ENCODE peak calls at places on chromosomes 7 and 10, in six cellular contexts. W, U, F, T, P and I are unnamed samples.

GRCh38 chr7:132767378-132767777 is 191.1 kb upstream of the PLXNA4 start:
- DNase-seq in W (no peak), U (no peak), F (no peak), T (no peak), P (no peak), I (no peak)

GRCh38 chr10:110076559-110077318 is 69.0 kb downstream of the ADD3 start:
- DNase-seq in W (no peak), U (peak), F (no peak), T (peak), P (peak), I (peak)

GRCh38 chr10:80870282-80870681 is 332.6 kb downstream of the SH2D4B start:
- DNase-seq in W (no peak), U (no peak), F (no peak), T (no peak), P (no peak), I (no peak)

GRCh38 chr7:763762-764161 is 36.7 kb upstream of the PRKAR1B start:
- DNase-seq in W (no peak), U (no peak), F (no peak), T (no peak), P (no peak), I (no peak)

GRCh38 chr7:42023216-42023724 is 213.7 kb downstream of the GLI3 start:
- DNase-seq in W (no peak), U (no peak), F (no peak), T (peak), P (no peak), I (no peak)

GRCh38 chr10:55630491-55631056 is 730.5 kb downstream of the ZWINT start:
- DNase-seq in W (peak), U (no peak), F (no peak), T (no peak), P (no peak), I (peak)

GRCh38 chr10:104274762-104275721 is 6.1 kb downstream of the GSTO2 start:
- DNase-seq in W (peak), U (no peak), F (no peak), T (peak), P (no peak), I (peak)

GRCh38 chr7:70016044-70016770 is 417.9 kb downstream of the AUTS2 start:
- DNase-seq in W (no peak), U (no peak), F (no peak), T (peak), P (no peak), I (no peak)

GRCh38 chr10:95268438-95268837 is 22.4 kb downstream of the PDLIM1 start:
- DNase-seq in W (no peak), U (no peak), F (no peak), T (peak), P (peak), I (no peak)

GRCh38 chr7:51827641-51828040 is 511.0 kb upstream of the COBL start:
- DNase-seq in W (no peak), U (no peak), F (no peak), T (no peak), P (no peak), I (no peak)

GRCh38 chr7:138125598-138126111 is 49.4 kb downstream of the AKR1D1 start:
- DNase-seq in W (no peak), U (no peak), F (no peak), T (peak), P (no peak), I (no peak)

GRCh38 chr10:31929986-31930675 is 1.5 kb upstream of the ARHGAP12 start:
- DNase-seq in W (no peak), U (no peak), F (no peak), T (peak), P (no peak), I (no peak)

GRCh38 chr10:61592581-61592980 is 70.1 kb upstream of the CABCOCO1 start:
- DNase-seq in W (peak), U (no peak), F (no peak), T (peak), P (no peak), I (no peak)

GRCh38 chr7:833601-834258 is 1.5 kb downstream of the SUN1 start:
- DNase-seq in W (no peak), U (no peak), F (no peak), T (peak), P (no peak), I (peak)

GRCh38 chr10:88949912-88950664 is 2.5 kb downstream of the ACTA2 start:
- DNase-seq in W (no peak), U (no peak), F (no peak), T (peak), P (no peak), I (no peak)

GRCh38 chr10:88946965-88947590 is 5.5 kb downstream of the ACTA2 start:
- DNase-seq in W (no peak), U (no peak), F (no peak), T (peak), P (no peak), I (no peak)

GRCh38 chr10:88952647-88953111 is at the start of gene ACTA2:
- DNase-seq in W (peak), U (no peak), F (no peak), T (peak), P (peak), I (no peak)

GRCh38 chr10:88946200-88946599 is 6.4 kb downstream of the ACTA2 start:
- DNase-seq in W (no peak), U (no peak), F (no peak), T (no peak), P (no peak), I (no peak)

DNA sequence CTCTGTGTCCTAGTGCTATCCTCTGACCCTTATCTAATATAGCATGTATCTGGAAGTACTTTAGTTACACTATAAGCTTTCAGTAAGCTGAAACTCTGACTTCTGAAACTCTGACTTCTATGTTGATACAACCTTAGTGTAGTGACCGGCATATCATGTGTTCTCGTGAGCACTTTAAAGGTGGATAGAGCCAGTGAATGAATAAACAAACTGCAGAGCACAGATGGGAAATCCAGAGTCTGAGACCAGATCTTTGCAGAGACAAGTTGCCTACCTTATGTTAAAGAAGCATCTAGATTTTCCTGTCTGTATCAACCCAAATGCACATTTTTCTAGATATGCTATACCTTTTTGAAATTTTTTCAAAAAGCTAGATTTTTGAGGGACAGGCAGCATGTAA is 3.5 kb downstream of the ACTA2 start:
- DNase-seq in W (no peak), U (no peak), F (no peak), T (no peak), P (no peak), I (no peak)
- H3K4me3 ChIP-seq in W (no peak), U (peak), F (no peak), T (no peak), P (peak), I (no peak)

GRCh38 chr7:19707240-19707639 is 1.6 kb downstream of the POLR1F start:
- DNase-seq in W (no peak), U (no peak), F (no peak), T (peak), P (no peak), I (no peak)
- H3K4me3 ChIP-seq in W (peak), U (peak), F (peak), T (peak), P (peak), I (peak)

GRCh38 chr7:75879771-75880184 is 944 bp downstream of the RHBDD2 start:
- DNase-seq in W (no peak), U (no peak), F (no peak), T (peak), P (no peak), I (no peak)

GRCh38 chr7:75878312-75878768 is 494 bp upstream of the RHBDD2 start:
- DNase-seq in W (no peak), U (no peak), F (no peak), T (no peak), P (no peak), I (no peak)

GRCh38 chr7:75878769-75879596 is at the start of gene RHBDD2:
- DNase-seq in W (peak), U (peak), F (peak), T (peak), P (peak), I (peak)

GRCh38 chr7:75881436-75882095 is 2.7 kb downstream of the RHBDD2 start:
- DNase-seq in W (no peak), U (no peak), F (no peak), T (no peak), P (no peak), I (no peak)

GRCh38 chr7:75880242-75880641 is 1.4 kb downstream of the RHBDD2 start:
- DNase-seq in W (no peak), U (no peak), F (no peak), T (no peak), P (no peak), I (no peak)
- H3K4me3 ChIP-seq in W (peak), U (peak), F (peak), T (no peak), P (peak), I (peak)

DNA sequence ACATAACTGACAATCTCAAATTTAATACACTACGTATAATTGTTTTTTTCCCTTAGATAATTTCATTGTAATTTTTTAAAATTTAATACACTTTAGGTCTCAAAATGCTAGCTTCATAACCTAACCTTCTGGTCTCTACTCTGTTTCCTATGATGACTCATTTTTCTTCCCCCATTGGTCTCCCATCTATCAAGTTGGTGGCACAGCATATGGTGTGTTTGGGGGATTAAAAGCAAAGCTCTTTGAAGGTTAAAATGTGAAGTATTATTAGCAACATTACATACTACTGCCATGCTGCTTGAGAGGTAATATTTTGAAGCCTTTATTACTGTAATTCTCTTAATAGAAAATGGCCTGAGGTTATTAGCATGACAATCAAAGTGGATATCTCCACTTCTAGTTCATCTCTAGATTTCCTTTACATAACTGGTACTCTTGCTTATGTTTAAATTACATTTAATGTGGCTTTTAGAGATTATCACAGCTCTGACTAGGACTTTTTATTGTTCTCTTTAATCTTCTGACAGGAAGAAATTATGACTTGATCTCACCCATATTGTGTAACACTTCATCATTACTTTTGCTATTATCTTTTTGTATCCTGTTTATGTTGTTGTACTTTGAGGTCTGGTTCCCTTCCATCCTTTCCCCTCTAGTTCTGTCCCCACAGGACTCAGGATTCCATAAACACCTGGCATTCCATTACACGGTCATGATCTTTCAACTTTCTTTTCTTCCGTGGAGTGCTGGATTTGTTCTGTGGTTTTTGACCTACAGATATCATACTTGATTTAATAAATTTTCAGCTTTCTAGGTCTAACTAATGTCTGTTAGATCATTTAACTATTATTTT is 185.1 kb downstream of the SEMA3D start:
- DNase-seq in W (no peak), U (no peak), F (no peak), T (no peak), P (no peak), I (no peak)
- H3K4me3 ChIP-seq in W (no peak), U (no peak), F (no peak), T (no peak), P (no peak), I (no peak)

DNA sequence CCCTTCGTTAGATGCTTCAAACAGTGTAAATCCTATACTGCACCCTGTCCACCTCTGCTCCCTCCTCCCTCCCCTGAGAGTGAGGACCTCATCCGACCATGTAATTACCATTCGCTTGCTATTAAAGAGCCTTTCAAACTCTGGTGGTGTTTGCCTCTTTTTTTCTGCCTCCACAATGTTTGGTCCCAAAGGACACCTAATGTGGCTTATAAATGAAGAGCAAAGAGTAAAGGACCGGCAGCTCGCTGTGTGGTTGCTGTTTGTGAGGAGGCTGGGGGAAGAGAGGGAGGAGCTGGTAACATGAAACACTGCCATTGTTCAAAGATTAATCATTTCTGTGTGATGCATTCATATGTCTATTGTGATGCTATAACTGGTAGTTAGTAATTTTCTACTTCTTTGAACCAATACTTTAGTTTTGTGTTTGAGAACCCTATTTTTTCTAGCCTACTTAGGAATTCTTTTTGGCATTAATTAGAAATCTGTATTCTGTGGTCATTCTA is 27.9 kb downstream of the MTURN start:
- DNase-seq in W (no peak), U (no peak), F (no peak), T (peak), P (no peak), I (no peak)
- H3K4me3 ChIP-seq in W (no peak), U (no peak), F (peak), T (no peak), P (no peak), I (no peak)

DNA sequence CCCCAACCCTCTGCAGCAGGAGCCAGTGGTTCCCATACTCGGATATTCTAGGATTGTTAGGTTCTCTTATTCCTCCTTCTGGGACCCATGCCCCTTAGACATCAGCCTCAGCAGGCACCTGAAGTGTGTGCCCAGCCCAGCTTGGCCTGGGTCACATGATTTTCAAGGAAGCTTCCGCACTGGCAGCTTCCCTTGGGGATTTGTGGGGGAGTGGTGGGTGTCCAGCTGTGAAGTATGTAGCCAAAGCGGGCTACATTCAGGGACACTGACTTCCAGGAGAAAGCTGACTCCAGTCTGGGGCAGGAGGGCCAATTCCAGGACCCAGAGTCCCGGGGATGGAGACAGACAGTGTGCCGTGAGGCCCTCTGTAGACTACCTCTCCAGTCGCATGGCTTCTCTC is 1.3 kb downstream of the LDB1 start:
- DNase-seq in W (peak), U (no peak), F (no peak), T (peak), P (peak), I (peak)
- H3K4me3 ChIP-seq in W (peak), U (peak), F (peak), T (peak), P (peak), I (peak)

GRCh38 chr10:12350925-12351324 is 1.6 kb downstream of the CAMK1D start:
- DNase-seq in W (no peak), U (no peak), F (no peak), T (no peak), P (no peak), I (no peak)
- H3K4me3 ChIP-seq in W (peak), U (peak), F (peak), T (no peak), P (peak), I (peak)